ENCODE peak calls at places on chromosomes 3 and 15, in six cellular contexts. One of them, this sample, is unnamed.

GRCh38 chr3:71056327-71056726 is 527.2 kb downstream of the FOXP1 start:
- DNase-seq in substantia nigra: no peak
- DNase-seq in MM.1S: no peak
- DNase-seq in OCI-LY7: no peak
- DNase-seq in GM12865: no peak
- DNase-seq in spleen: no peak
- DNase-seq in this sample: no peak

GRCh38 chr3:128218476-128218829 is 65.2 kb downstream of the EEFSEC start:
- DNase-seq in substantia nigra: no peak
- DNase-seq in OCI-LY7: no peak
- DNase-seq in MM.1S: no peak
- DNase-seq in spleen: no peak
- DNase-seq in GM12865: no peak
- DNase-seq in this sample: no peak

GRCh38 chr15:98907921-98908490 is 99.6 kb downstream of the PGPEP1L start:
- DNase-seq in GM12865: no peak
- DNase-seq in spleen: no peak
- DNase-seq in MM.1S: no peak
- DNase-seq in substantia nigra: no peak
- DNase-seq in OCI-LY7: no peak
- DNase-seq in this sample: no peak

GRCh38 chr3:40793739-40794138 is 269.0 kb downstream of the ZNF621 start:
- DNase-seq in OCI-LY7: no peak
- DNase-seq in MM.1S: no peak
- DNase-seq in substantia nigra: no peak
- DNase-seq in GM12865: no peak
- DNase-seq in spleen: no peak
- DNase-seq in this sample: no peak

GRCh38 chr3:40173291-40173710 is 136.2 kb upstream of the EIF1B start:
- DNase-seq in substantia nigra: peak; percentile 46
- DNase-seq in GM12865: no peak
- DNase-seq in OCI-LY7: no peak
- DNase-seq in MM.1S: no peak
- DNase-seq in spleen: no peak
- DNase-seq in this sample: peak; percentile 76

GRCh38 chr15:65334586-65335231 is 30.2 kb downstream of the RNU5B-1 start:
- DNase-seq in MM.1S: no peak
- DNase-seq in GM12865: no peak
- DNase-seq in OCI-LY7: no peak
- DNase-seq in substantia nigra: no peak
- DNase-seq in spleen: peak; percentile 44
- DNase-seq in this sample: no peak

GRCh38 chr15:69954726-69955125 is 143.0 kb downstream of the TLE3 start:
- DNase-seq in OCI-LY7: no peak
- DNase-seq in GM12865: no peak
- DNase-seq in spleen: no peak
- DNase-seq in MM.1S: no peak
- DNase-seq in substantia nigra: no peak
- DNase-seq in this sample: no peak

GRCh38 chr3:32202496-32202895 is 36.0 kb upstream of the CMTM8 start:
- DNase-seq in spleen: no peak
- DNase-seq in MM.1S: no peak
- DNase-seq in GM12865: no peak
- DNase-seq in substantia nigra: no peak
- DNase-seq in OCI-LY7: no peak
- DNase-seq in this sample: no peak

GRCh38 chr15:47803767-47804166 is 86.5 kb downstream of the SEMA6D start:
- DNase-seq in GM12865: no peak
- DNase-seq in spleen: no peak
- DNase-seq in MM.1S: no peak
- DNase-seq in OCI-LY7: no peak
- DNase-seq in substantia nigra: no peak
- DNase-seq in this sample: no peak

GRCh38 chr15:44782516-44782915 is 46.2 kb downstream of the TRIM69 start:
- DNase-seq in GM12865: no peak
- DNase-seq in MM.1S: no peak
- DNase-seq in OCI-LY7: no peak
- DNase-seq in substantia nigra: no peak
- DNase-seq in spleen: no peak
- DNase-seq in this sample: no peak

GRCh38 chr3:144665567-144666053 is 694.0 kb downstream of the DIPK2A start:
- DNase-seq in substantia nigra: no peak
- DNase-seq in GM12865: no peak
- DNase-seq in MM.1S: no peak
- DNase-seq in spleen: no peak
- DNase-seq in OCI-LY7: no peak
- DNase-seq in this sample: no peak

GRCh38 chr3:48847586-48848423 is at the start of gene PRKAR2A:
- DNase-seq in GM12865: peak; percentile 95
- DNase-seq in spleen: peak; percentile 98
- DNase-seq in MM.1S: peak; percentile 90
- DNase-seq in OCI-LY7: peak; percentile 90
- DNase-seq in substantia nigra: peak; percentile 53
- DNase-seq in this sample: peak; percentile 98

GRCh38 chr3:131348911-131349310 is 32.7 kb upstream of the NUDT16 start:
- DNase-seq in GM12865: no peak
- DNase-seq in substantia nigra: no peak
- DNase-seq in MM.1S: no peak
- DNase-seq in spleen: no peak
- DNase-seq in OCI-LY7: no peak
- DNase-seq in this sample: no peak

GRCh38 chr3:127459891-127460290 is 130.6 kb downstream of the TPRA1 start:
- DNase-seq in GM12865: no peak
- DNase-seq in MM.1S: no peak
- DNase-seq in OCI-LY7: no peak
- DNase-seq in spleen: peak; percentile 27
- DNase-seq in substantia nigra: no peak
- DNase-seq in this sample: peak; percentile 58

GRCh38 chr3:149975919-149976318 is 5.2 kb upstream of the PFN2 start:
- DNase-seq in spleen: no peak
- DNase-seq in substantia nigra: no peak
- DNase-seq in OCI-LY7: peak; percentile 5
- DNase-seq in MM.1S: no peak
- DNase-seq in GM12865: peak; percentile 28
- DNase-seq in this sample: no peak

GRCh38 chr15:98621021-98621420 is 27.3 kb upstream of the IGF1R start:
- DNase-seq in GM12865: no peak
- DNase-seq in MM.1S: no peak
- DNase-seq in spleen: no peak
- DNase-seq in OCI-LY7: no peak
- DNase-seq in substantia nigra: no peak
- DNase-seq in this sample: no peak

GRCh38 chr3:10469406-10470119 is 35.8 kb downstream of the ATP2B2 start:
- DNase-seq in spleen: peak; percentile 32
- DNase-seq in GM12865: no peak
- DNase-seq in MM.1S: no peak
- DNase-seq in OCI-LY7: no peak
- DNase-seq in substantia nigra: no peak
- DNase-seq in this sample: no peak

GRCh38 chr3:127019449-127019848 is 36.5 kb downstream of the PLXNA1 start:
- DNase-seq in MM.1S: no peak
- DNase-seq in substantia nigra: no peak
- DNase-seq in GM12865: no peak
- DNase-seq in OCI-LY7: no peak
- DNase-seq in spleen: no peak
- DNase-seq in this sample: no peak

GRCh38 chr3:11651900-11652299 is 8.2 kb upstream of the VGLL4 start:
- DNase-seq in GM12865: peak; percentile 42
- DNase-seq in MM.1S: peak; percentile 39
- DNase-seq in spleen: no peak
- DNase-seq in OCI-LY7: peak; percentile 56
- DNase-seq in substantia nigra: no peak
- DNase-seq in this sample: no peak

GRCh38 chr3:79517766-79518413 is 249.9 kb downstream of the ROBO1 start:
- DNase-seq in MM.1S: no peak
- DNase-seq in GM12865: no peak
- DNase-seq in OCI-LY7: peak; percentile 1
- DNase-seq in substantia nigra: no peak
- DNase-seq in spleen: no peak
- DNase-seq in this sample: no peak

GRCh38 chr3:122676759-122677158 is 3.9 kb upstream of the PARP14 start:
- DNase-seq in substantia nigra: no peak
- DNase-seq in GM12865: no peak
- DNase-seq in spleen: no peak
- DNase-seq in MM.1S: no peak
- DNase-seq in OCI-LY7: no peak
- DNase-seq in this sample: no peak

GRCh38 chr3:73094951-73095350 is 33.5 kb downstream of the EBLN2 start:
- DNase-seq in OCI-LY7: no peak
- DNase-seq in spleen: no peak
- DNase-seq in MM.1S: no peak
- DNase-seq in GM12865: no peak
- DNase-seq in substantia nigra: no peak
- DNase-seq in this sample: no peak

GRCh38 chr3:31941230-31941632 is 39.8 kb downstream of the OSBPL10 start:
- DNase-seq in GM12865: no peak
- DNase-seq in substantia nigra: no peak
- DNase-seq in MM.1S: no peak
- DNase-seq in OCI-LY7: no peak
- DNase-seq in spleen: no peak
- DNase-seq in this sample: no peak

GRCh38 chr3:65854606-65855304 is 184.0 kb downstream of the MAGI1 start:
- DNase-seq in GM12865: peak; percentile 32
- DNase-seq in OCI-LY7: no peak
- DNase-seq in MM.1S: no peak
- DNase-seq in substantia nigra: no peak
- DNase-seq in spleen: no peak
- DNase-seq in this sample: no peak

GRCh38 chr3:112445839-112446238 is 53.4 kb downstream of the BTLA start:
- DNase-seq in spleen: no peak
- DNase-seq in OCI-LY7: no peak
- DNase-seq in MM.1S: no peak
- DNase-seq in substantia nigra: no peak
- DNase-seq in GM12865: no peak
- DNase-seq in this sample: no peak

GRCh38 chr3:127851899-127852298 is 29.6 kb upstream of the MGLL start:
- DNase-seq in substantia nigra: no peak
- DNase-seq in OCI-LY7: no peak
- DNase-seq in GM12865: no peak
- DNase-seq in MM.1S: no peak
- DNase-seq in spleen: no peak
- DNase-seq in this sample: no peak

GRCh38 chr3:36362216-36362615 is 18.1 kb upstream of the STAC start:
- DNase-seq in spleen: no peak
- DNase-seq in MM.1S: no peak
- DNase-seq in GM12865: no peak
- DNase-seq in substantia nigra: no peak
- DNase-seq in OCI-LY7: no peak
- DNase-seq in this sample: no peak

GRCh38 chr15:67037694-67038093 is 27.7 kb upstream of the SMAD3 start:
- DNase-seq in GM12865: no peak
- DNase-seq in substantia nigra: no peak
- DNase-seq in MM.1S: no peak
- DNase-seq in spleen: no peak
- DNase-seq in OCI-LY7: no peak
- DNase-seq in this sample: no peak

GRCh38 chr15:77243716-77244401 is 172.9 kb upstream of the TSPAN3 start:
- DNase-seq in GM12865: no peak
- DNase-seq in spleen: no peak
- DNase-seq in OCI-LY7: no peak
- DNase-seq in substantia nigra: no peak
- DNase-seq in MM.1S: peak; percentile 59
- DNase-seq in this sample: peak; percentile 39

This sample was measured in posterior cingulate gyrus.